ENCODE peak calls at places on chromosomes 16 and 17, in four cellular contexts. R, H, V and K are unnamed samples.
A peak's percentile ranks its signal among the peaks of the same experiment; 100 is the strongest.

GRCh38 chr16:1290860-1291575 is 18.4 kb upstream of the UBE2I start:
- DNase-seq in H (no peak), R (no peak), V (no peak), K (no peak)

GRCh38 chr16:22326369-22326652 is 29.1 kb downstream of the POLR3E start:
- DNase-seq in H (no peak), V (no peak), R (no peak), K (no peak)

GRCh38 chr17:33014751-33015150 is 23.1 kb downstream of the SPACA3 start:
- DNase-seq in R (no peak), H (no peak), V (no peak), K (no peak)

GRCh38 chr16:25747160-25747758 is 55.5 kb downstream of the HS3ST4 start:
- DNase-seq in H (no peak), V (no peak), R (no peak), K (no peak)

GRCh38 chr16:66751135-66751991 is at the start of gene DYNC1LI2:
- DNase-seq in H (peak; percentile 81), V (peak; percentile 41), R (peak; percentile 69), K (peak; percentile 78)

GRCh38 chr17:77011173-77012011 is 129.4 kb upstream of the SEC14L1 start:
- DNase-seq in V (no peak), H (peak; percentile 72), R (no peak), K (peak; percentile 51)

GRCh38 chr16:70432800-70433455 is 6.0 kb downstream of the ST3GAL2 start:
- DNase-seq in R (no peak), V (no peak), H (peak; percentile 74), K (no peak)

GRCh38 chr16:87213536-87213935 is 103.7 kb downstream of the C16orf95 start:
- DNase-seq in V (no peak), R (no peak), H (no peak), K (no peak)

GRCh38 chr17:18141210-18141803 is 32.8 kb downstream of the MYO15A start:
- DNase-seq in V (peak; percentile 14), R (no peak), H (peak; percentile 76), K (no peak)

GRCh38 chr16:50499254-50499653 is 48.9 kb upstream of the NKD1 start:
- DNase-seq in H (no peak), V (no peak), R (no peak), K (no peak)

GRCh38 chr17:8707591-8708453 is 36.8 kb downstream of the CCDC42 start:
- DNase-seq in V (no peak), R (no peak), H (no peak), K (no peak)

GRCh38 chr16:53220585-53220984 is 165.8 kb downstream of the CHD9 start:
- DNase-seq in V (no peak), H (peak; percentile 43), R (no peak), K (no peak)

GRCh38 chr16:86491643-86492030 is 18.7 kb upstream of the FOXF1 start:
- DNase-seq in H (no peak), R (no peak), V (no peak), K (no peak)

GRCh38 chr17:39924691-39925055 is 2.7 kb downstream of the ORMDL3 start:
- DNase-seq in H (no peak), R (no peak), V (no peak), K (no peak)

GRCh38 chr17:726331-726919 is 6.0 kb upstream of the TLCD3A start:
- DNase-seq in H (no peak), V (no peak), R (no peak), K (no peak)

GRCh38 chr17:76251478-76252039 is 11.3 kb upstream of the RNF157 start:
- DNase-seq in V (no peak), R (no peak), H (peak; percentile 46), K (no peak)

GRCh38 chr16:4339909-4340308 is 11.2 kb downstream of the PAM16 start:
- DNase-seq in R (no peak), H (no peak), V (no peak), K (no peak)

GRCh38 chr17:43917348-43918025 is 10.2 kb upstream of the MPP2 start:
- DNase-seq in H (no peak), V (no peak), R (peak; percentile 19), K (peak; percentile 34)

GRCh38 chr16:67486805-67487204 is 3.5 kb upstream of the AGRP start:
- DNase-seq in H (peak; percentile 42), V (no peak), R (no peak), K (no peak)

GRCh38 chr17:76000016-76000754 is 470 bp upstream of the CDK3 start:
- DNase-seq in R (peak; percentile 20), V (no peak), H (peak; percentile 74), K (peak; percentile 47)

GRCh38 chr16:3578121-3578520 is 918 bp upstream of the NLRC3 start:
- DNase-seq in V (no peak), H (no peak), R (peak; percentile 21), K (no peak)

GRCh38 chr17:57913576-57914273 is 41.5 kb downstream of the CUEDC1 start:
- DNase-seq in R (no peak), H (no peak), V (peak; percentile 13), K (no peak)

GRCh38 chr17:70648166-70648565 is 478.8 kb downstream of the KCNJ2 start:
- DNase-seq in R (no peak), H (no peak), V (no peak), K (no peak)

GRCh38 chr16:51982715-51983680 is 563.9 kb downstream of the TOX3 start:
- DNase-seq in V (no peak), R (no peak), H (peak; percentile 73), K (no peak)

GRCh38 chr16:28534542-28535373 is 4.0 kb downstream of the NUPR1 start:
- DNase-seq in R (no peak), H (no peak), V (no peak), K (no peak)

GRCh38 chr17:35376245-35376644 is 2.8 kb upstream of the SLFN11 start:
- DNase-seq in R (no peak), H (peak; percentile 78), V (no peak), K (no peak)

GRCh38 chr16:48895142-48895541 is 285.2 kb upstream of the N4BP1 start:
- DNase-seq in R (no peak), V (no peak), H (no peak), K (no peak)

GRCh38 chr17:77042688-77043330 is 98.0 kb upstream of the SEC14L1 start:
- DNase-seq in V (no peak), H (no peak), R (no peak), K (no peak)

GRCh38 chr17:8740486-8740885 is 4.2 kb downstream of the CCDC42 start:
- DNase-seq in H (no peak), R (peak; percentile 12), V (no peak), K (peak; percentile 33)

GRCh38 chr17:32486091-32486700 is 597 bp upstream of the CDK5R1 start:
- DNase-seq in H (peak; percentile 78), V (peak; percentile 32), R (no peak), K (peak; percentile 70)

GRCh38 chr17:44608732-44609435 is 47.4 kb upstream of the MEIOC start:
- DNase-seq in H (no peak), R (no peak), V (no peak), K (no peak)

GRCh38 chr17:27949304-27949703 is 56.1 kb upstream of the LYRM9 start:
- DNase-seq in R (no peak), H (no peak), V (no peak), K (no peak)

GRCh38 chr17:60819447-60820130 is 141.9 kb downstream of the BCAS3 start:
- DNase-seq in H (no peak), R (no peak), V (no peak), K (no peak)

GRCh38 chr17:1241904-1242303 is 28.3 kb upstream of the BHLHA9 start:
- DNase-seq in V (no peak), H (no peak), R (no peak), K (no peak)

GRCh38 chr16:77443834-77444460 is 9.1 kb upstream of the ADAMTS18 start:
- DNase-seq in V (no peak), R (no peak), H (no peak), K (no peak)

GRCh38 chr17:17520599-17521232 is 24.5 kb upstream of the RASD1 start:
- DNase-seq in V (no peak), H (no peak), R (no peak), K (no peak)

GRCh38 chr16:78505544-78506371 is 406.3 kb downstream of the WWOX start:
- DNase-seq in V (peak; percentile 56), H (no peak), R (no peak), K (no peak)